ENCODE peak calls at places on chromosome 10, in seven cellular contexts. L, E, X, R, P, T and V are unnamed samples. For H3K9me3 and H3K27me3, the result is how much of the 10 kb centered on the place peaks cover.

GRCh38 chr10:114708084-114708483 is 50.0 kb upstream of the ABLIM1 start:
- DNase-seq in L (no peak), E (no peak), X (no peak), R (no peak), P (no peak), T (no peak), V (no peak)

GRCh38 chr10:58107506-58107905 is 160.2 kb downstream of the IPMK start:
- DNase-seq in L (no peak), E (no peak), X (no peak), R (no peak), P (peak), T (no peak), V (no peak)

GRCh38 chr10:58666024-58666423 is 153.4 kb downstream of the BICC1 start:
- DNase-seq in L (no peak), E (no peak), X (no peak), R (no peak), P (no peak), T (peak), V (peak)

GRCh38 chr10:48981310-48981907 is 41.8 kb upstream of the LRRC18 start:
- DNase-seq in L (no peak), E (peak), X (peak), R (peak), P (peak), T (peak), V (peak)

GRCh38 chr10:398954-399353 is 263.7 kb downstream of the ZMYND11 start:
- DNase-seq in L (no peak), E (no peak), X (no peak), R (no peak), P (no peak), T (no peak), V (no peak)

GRCh38 chr10:63464402-63465292 is 1.1 kb downstream of the JMJD1C start:
- DNase-seq in L (no peak), E (no peak), X (no peak), R (no peak), P (peak), T (no peak), V (no peak)

GRCh38 chr10:98664329-98665042 is 217.8 kb upstream of the HPS1 start:
- DNase-seq in L (no peak), E (no peak), X (no peak), R (no peak), P (peak), T (peak), V (peak)

GRCh38 chr10:92656266-92656961 is 33.3 kb upstream of the HHEX start:
- DNase-seq in L (no peak), E (no peak), X (no peak), R (no peak), P (no peak), T (no peak), V (no peak)

GRCh38 chr10:110834622-110835219 is 37.0 kb upstream of the PDCD4 start:
- DNase-seq in L (no peak), E (no peak), X (no peak), R (no peak), P (no peak), T (peak), V (peak)

GRCh38 chr10:58593008-58593407 is 80.3 kb downstream of the BICC1 start:
- DNase-seq in L (no peak), E (no peak), X (no peak), R (no peak), P (no peak), T (no peak), V (no peak)

GRCh38 chr10:122062831-122063674 is 74.1 kb downstream of the TACC2 start:
- DNase-seq in L (no peak), E (peak), X (peak), R (peak), P (peak), T (peak), V (peak)

GRCh38 chr10:23439920-23440875 is 1.3 kb downstream of the OTUD1 start:
- DNase-seq in L (no peak), E (peak), X (no peak), R (peak), P (peak), T (peak), V (peak)

GRCh38 chr10:125769175-125769574 is 6.4 kb downstream of the MMP21 start:
- DNase-seq in L (no peak), E (no peak), X (no peak), R (no peak), P (no peak), T (no peak), V (no peak)

GRCh38 chr10:96306516-96306915 is 2.3 kb downstream of the DNTT start:
- DNase-seq in L (no peak), E (peak), X (peak), R (peak), P (no peak), T (peak), V (no peak)

GRCh38 chr10:129126955-129127354 is 340.1 kb upstream of the MGMT start:
- DNase-seq in L (no peak), E (no peak), X (no peak), R (no peak), P (no peak), T (no peak), V (no peak)

GRCh38 chr10:83871486-83872081 is 267.7 kb upstream of the GHITM start:
- DNase-seq in L (no peak), E (peak), X (peak), R (peak), P (peak), T (peak), V (peak)

GRCh38 chr10:5565205-5565545 is 40.4 kb downstream of the CALML3 start:
- DNase-seq in L (no peak), E (no peak), X (peak), R (peak), P (no peak), T (no peak), V (peak)

GRCh38 chr10:15852111-15852557 is 8.2 kb downstream of the MINDY3 start:
- DNase-seq in L (no peak), E (no peak), X (no peak), R (no peak), P (no peak), T (no peak), V (no peak)

GRCh38 chr10:89129850-89130396 is 77.2 kb downstream of the CH25H start:
- DNase-seq in L (no peak), E (no peak), X (no peak), R (no peak), P (peak), T (no peak), V (peak)

GRCh38 chr10:125344573-125345121 is 184.3 kb upstream of the CTBP2 start:
- DNase-seq in L (no peak), E (no peak), X (no peak), R (no peak), P (no peak), T (no peak), V (peak)

DNA sequence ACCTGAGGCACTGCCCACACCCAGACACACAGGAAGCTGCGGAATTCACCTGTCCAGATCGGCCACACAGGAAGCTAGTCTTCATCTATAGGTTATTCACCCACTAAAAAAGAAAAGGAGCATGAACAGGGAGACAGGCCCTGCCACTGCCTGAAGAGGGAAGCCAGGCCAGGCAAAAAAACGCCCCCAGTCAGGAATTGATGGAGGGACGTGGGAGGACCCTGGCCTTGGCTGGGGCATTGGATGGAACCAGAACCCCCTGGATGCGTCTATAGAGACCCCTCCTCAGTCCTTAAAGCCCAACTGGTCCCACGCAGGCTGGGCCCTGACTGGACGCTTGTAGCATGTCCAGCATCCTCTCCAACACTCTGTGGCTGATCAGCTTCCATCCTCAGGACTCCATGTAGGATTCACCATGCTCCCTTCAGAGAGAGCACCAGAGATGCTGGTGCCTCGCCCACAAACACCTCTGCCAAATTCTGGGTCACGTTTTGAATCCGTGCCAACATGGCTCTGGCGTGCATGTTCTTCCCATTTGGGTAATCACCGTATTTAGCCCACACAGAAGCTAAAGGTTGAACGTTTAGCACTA is 259.3 kb upstream of the TCERG1L start:
- DNase-seq in L (no peak), E (no peak), X (no peak), R (no peak), P (no peak), T (no peak), V (no peak)
- H3K9me3 ChIP-seq in L (under half), E (under half), X (under half), R (under half), P (half or more), T (under half), V (under half)

GRCh38 chr10:120458432-120458831 is 1.4 kb downstream of the PLPP4 start:
- DNase-seq in L (no peak), E (no peak), X (no peak), R (no peak), P (no peak), T (no peak), V (no peak)

GRCh38 chr10:120459185-120459584 is 2.2 kb downstream of the PLPP4 start:
- DNase-seq in L (no peak), E (no peak), X (no peak), R (no peak), P (no peak), T (no peak), V (no peak)

GRCh38 chr10:120456626-120457430 is at the start of gene PLPP4:
- DNase-seq in L (no peak), E (no peak), X (no peak), R (no peak), P (no peak), T (peak), V (peak)

GRCh38 chr10:120456143-120456625 is 843 bp upstream of the PLPP4 start:
- DNase-seq in L (no peak), E (no peak), X (no peak), R (no peak), P (no peak), T (no peak), V (peak)

DNA sequence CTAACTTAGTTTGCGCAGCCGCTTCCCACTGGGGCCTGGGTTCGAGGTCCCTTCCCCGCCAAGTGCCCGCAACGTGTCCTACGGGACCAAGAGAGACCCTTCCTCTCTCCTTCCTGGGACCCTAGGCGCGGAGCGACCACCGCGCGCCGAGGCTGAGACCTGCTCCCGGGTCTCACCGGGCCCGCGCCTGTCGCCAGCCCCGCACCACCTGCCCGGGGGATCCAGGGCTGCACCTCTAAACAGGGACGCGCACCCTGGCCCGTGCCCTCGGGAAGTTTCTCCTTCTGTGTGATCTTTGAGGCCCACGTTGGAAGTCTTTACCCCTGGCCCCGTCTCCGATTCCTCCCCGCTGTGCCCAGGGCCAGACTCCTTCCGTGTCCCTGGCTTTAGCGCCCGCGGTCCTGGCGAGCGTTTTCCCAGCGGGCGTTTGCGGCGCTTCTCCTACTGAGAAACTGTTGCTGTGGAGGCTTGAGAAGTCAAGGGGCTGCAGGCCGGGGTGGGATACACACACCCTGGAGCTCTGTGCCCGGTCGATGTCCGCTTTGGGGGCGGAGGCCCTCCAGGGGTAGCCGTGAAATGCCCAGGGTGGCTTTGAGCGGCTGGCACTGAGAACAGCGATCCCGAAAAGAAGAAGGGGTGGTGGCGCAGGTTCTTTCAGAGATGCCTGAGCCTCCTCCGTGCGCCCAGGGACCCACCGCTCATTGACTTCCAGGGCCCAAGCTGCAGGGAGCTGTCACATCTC is 575 bp downstream of the PLPP4 start:
- DNase-seq in L (no peak), E (no peak), X (no peak), R (no peak), P (no peak), T (no peak), V (no peak)
- H3K27me3 ChIP-seq in L (under half), E (under half), X (under half), R (under half), P (under half), T (under half), V (under half)

GRCh38 chr10:44258019-44258418 is 126.9 kb downstream of the CXCL12 start:
- DNase-seq in L (no peak), E (no peak), X (no peak), R (no peak), P (no peak), T (no peak), V (no peak)

GRCh38 chr10:44261296-44261695 is 123.6 kb downstream of the CXCL12 start:
- DNase-seq in L (no peak), E (no peak), X (no peak), R (no peak), P (no peak), T (no peak), V (no peak)

GRCh38 chr10:44258460-44259089 is 126.3 kb downstream of the CXCL12 start:
- DNase-seq in L (no peak), E (no peak), X (no peak), R (no peak), P (no peak), T (no peak), V (no peak)

GRCh38 chr10:44260286-44260928 is 124.5 kb downstream of the CXCL12 start:
- DNase-seq in L (no peak), E (no peak), X (no peak), R (no peak), P (no peak), T (no peak), V (no peak)

DNA sequence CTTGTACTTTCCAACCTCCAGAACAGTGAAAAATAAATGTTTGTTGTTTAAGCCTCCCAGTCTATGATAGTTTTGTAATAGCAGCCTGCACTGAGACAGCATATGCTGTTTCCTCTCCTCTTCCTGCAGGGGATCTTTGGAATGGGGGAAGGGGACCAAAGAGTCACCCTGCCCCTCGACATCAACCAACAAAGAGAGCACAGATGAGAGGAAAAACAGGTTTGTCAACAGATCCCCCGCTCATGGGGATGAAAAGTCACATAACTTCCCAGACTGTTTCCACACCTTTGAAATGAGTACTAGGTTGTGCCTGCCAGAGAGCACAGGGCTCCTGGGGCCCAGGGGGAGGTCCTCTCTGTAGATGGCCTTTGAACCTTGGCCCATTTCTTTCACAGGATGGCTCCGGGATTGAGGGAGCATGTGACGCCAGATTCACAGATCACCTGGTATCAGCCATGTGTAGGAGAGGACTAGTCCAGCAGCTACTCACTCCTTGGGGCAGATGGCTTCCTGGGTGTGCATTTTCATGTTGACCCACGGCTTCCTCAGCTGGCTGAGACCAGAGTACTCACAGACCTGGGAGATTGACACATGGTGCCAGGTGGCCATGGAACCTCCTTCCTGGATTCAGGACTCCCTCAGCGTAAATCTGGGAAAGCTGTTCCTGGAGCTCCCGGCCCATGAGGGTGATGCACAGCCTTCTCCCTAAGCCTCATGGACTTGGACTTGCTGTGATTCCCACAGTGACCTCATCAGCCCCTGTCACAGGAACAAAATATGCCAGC is 125.6 kb downstream of the CXCL12 start:
- DNase-seq in L (no peak), E (peak), X (no peak), R (no peak), P (no peak), T (no peak), V (no peak)
- TF ChIP-seq POLR2A in L (no peak), E (no peak), X (no peak), R (no peak), P (no peak), T (no peak), V (no peak)

DNA sequence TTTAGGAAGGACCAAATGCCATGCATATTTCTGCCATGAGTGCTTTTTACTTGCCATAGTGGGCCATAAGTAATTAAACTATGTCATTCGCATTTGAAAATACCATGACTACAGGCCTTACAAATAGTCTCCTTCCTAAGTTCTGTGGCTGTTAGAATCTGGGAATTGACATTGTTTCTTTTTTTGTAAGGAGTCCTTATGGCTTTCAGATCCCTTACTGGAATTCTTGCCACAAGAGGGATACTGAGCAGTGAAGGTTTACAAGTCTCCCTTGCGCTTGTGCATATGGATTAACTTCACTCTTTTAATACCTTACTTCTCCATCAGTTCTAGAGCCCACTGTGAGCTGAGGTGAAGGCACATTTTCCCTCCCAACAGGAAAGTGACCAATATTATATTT is 166.0 kb downstream of the NRG3 start:
- DNase-seq in L (no peak), E (no peak), X (no peak), R (no peak), P (no peak), T (no peak), V (no peak)
- H3K9me3 ChIP-seq in L (under half), E (under half), X (under half), R (under half), P (under half), T (under half), V (under half)

DNA sequence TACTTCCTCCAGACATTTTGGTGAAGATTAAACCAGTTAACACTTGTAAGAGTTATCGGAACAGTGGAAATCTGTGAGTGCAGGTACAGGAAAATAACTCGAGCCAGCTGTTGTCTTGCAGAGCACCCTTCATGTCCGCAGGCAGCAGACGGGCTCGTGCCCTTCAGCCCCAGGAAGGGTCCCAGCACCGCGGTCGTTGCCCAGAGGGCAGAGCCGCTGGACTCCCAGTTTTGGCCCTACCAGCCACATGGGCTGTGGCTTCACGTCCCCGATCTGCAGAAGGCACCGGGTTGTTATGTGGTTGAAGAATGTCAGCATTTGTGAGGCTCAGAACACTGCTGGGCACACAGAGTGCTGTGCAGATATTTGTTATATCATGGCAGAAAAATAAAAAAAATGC is 7.2 kb upstream of the ADARB2 start:
- DNase-seq in L (no peak), E (no peak), X (no peak), R (no peak), P (no peak), T (no peak), V (no peak)
- H3K27me3 ChIP-seq in L (under half), E (under half), X (under half), R (under half), P (under half), T (under half), V (under half)

GRCh38 chr10:132458595-132459251 is 61.7 kb downstream of the PWWP2B start:
- DNase-seq in L (no peak), E (peak), X (no peak), R (peak), P (no peak), T (peak), V (peak)
- TF ChIP-seq POLR2A in L (no peak), E (no peak), X (no peak), R (no peak), P (no peak), T (no peak), V (no peak)